ENCODE peak calls at places on chromosomes 5 and 9, in ten cellular contexts. G is IMR-90, N is coronary artery, B is left ventricle myocardium inferior, V is A549, L is tibial nerve, M is HCT116, X is hepatocyte, P is ovary, O is A673. W is an unnamed sample.

GRCh38 chr5:132747064-132747692 is at the start of gene CCNI2:
- DNase-seq in M (no peak), P (no peak), V (peak), L (no peak), B (no peak), X (peak), O (no peak), G (no peak), N (no peak), W (no peak)

GRCh38 chr5:34626036-34626435 is 30.1 kb upstream of the RAI14 start:
- DNase-seq in N (no peak), P (no peak), G (peak), M (no peak), B (no peak), X (no peak), V (peak), L (no peak), O (no peak), W (no peak)

GRCh38 chr5:82174128-82174918 is 103.8 kb downstream of the RPS23 start:
- DNase-seq in B (peak), M (peak), V (peak), O (peak), X (peak), N (no peak), G (peak), P (no peak), L (no peak), W (peak)

GRCh38 chr5:147452137-147452838 is 57.6 kb downstream of the DPYSL3 start:
- DNase-seq in M (no peak), N (no peak), G (no peak), V (no peak), O (no peak), B (no peak), X (no peak), P (no peak), L (no peak), W (no peak)

GRCh38 chr5:57494104-57495098 is 11.8 kb upstream of the ACTBL2 start:
- DNase-seq in V (peak), N (peak), B (peak), P (peak), L (no peak), M (peak), X (peak), O (peak), G (peak), W (peak)

GRCh38 chr9:94144394-94144793 is 60.1 kb downstream of the PTPDC1 start:
- DNase-seq in V (no peak), B (no peak), L (no peak), G (no peak), M (no peak), P (no peak), O (no peak), X (peak), N (no peak), W (no peak)

GRCh38 chr9:36341936-36342577 is 58.0 kb downstream of the RNF38 start:
- DNase-seq in B (no peak), G (no peak), O (no peak), P (no peak), N (no peak), X (no peak), V (no peak), L (no peak), M (no peak), W (no peak)

GRCh38 chr5:156386976-156387375 is 60.0 kb downstream of the SGCD start:
- DNase-seq in G (no peak), L (no peak), V (no peak), P (no peak), N (no peak), O (no peak), X (no peak), M (no peak), B (no peak), W (no peak)

GRCh38 chr9:120708526-120709224 is 5.6 kb downstream of the MEGF9 start:
- DNase-seq in N (no peak), O (no peak), L (no peak), P (no peak), G (peak), M (no peak), V (no peak), X (no peak), B (no peak), W (no peak)

GRCh38 chr5:151040211-151040747 is 19.9 kb downstream of the GPX3 start:
- DNase-seq in P (no peak), L (no peak), O (no peak), N (no peak), M (peak), X (peak), V (peak), G (peak), B (peak), W (peak)

GRCh38 chr5:139177809-139178581 is 20.2 kb downstream of the SIL1 start:
- DNase-seq in O (no peak), B (peak), P (no peak), N (no peak), X (no peak), M (no peak), G (peak), L (no peak), V (no peak), W (no peak)

GRCh38 chr5:138223532-138223931 is 10.4 kb upstream of the CDC23 start:
- DNase-seq in L (no peak), B (no peak), O (no peak), G (no peak), P (no peak), N (no peak), M (no peak), X (no peak), V (no peak), W (no peak)

GRCh38 chr9:14186096-14186495 is 127.8 kb downstream of the NFIB start:
- DNase-seq in G (no peak), X (no peak), O (no peak), L (no peak), V (no peak), N (no peak), B (no peak), P (no peak), M (no peak), W (no peak)

GRCh38 chr9:14185016-14185415 is 128.9 kb downstream of the NFIB start:
- DNase-seq in X (no peak), L (no peak), G (no peak), N (no peak), V (no peak), B (no peak), P (no peak), M (no peak), O (no peak), W (no peak)

GRCh38 chr9:14180942-14181270 is 133.0 kb downstream of the NFIB start:
- DNase-seq in G (no peak), P (no peak), L (no peak), N (no peak), O (no peak), X (no peak), M (no peak), B (no peak), V (no peak), W (no peak)

GRCh38 chr9:14180077-14180941 is 133.6 kb downstream of the NFIB start:
- DNase-seq in G (no peak), P (peak), M (no peak), X (no peak), N (no peak), L (no peak), B (peak), O (no peak), V (no peak), W (no peak)

DNA sequence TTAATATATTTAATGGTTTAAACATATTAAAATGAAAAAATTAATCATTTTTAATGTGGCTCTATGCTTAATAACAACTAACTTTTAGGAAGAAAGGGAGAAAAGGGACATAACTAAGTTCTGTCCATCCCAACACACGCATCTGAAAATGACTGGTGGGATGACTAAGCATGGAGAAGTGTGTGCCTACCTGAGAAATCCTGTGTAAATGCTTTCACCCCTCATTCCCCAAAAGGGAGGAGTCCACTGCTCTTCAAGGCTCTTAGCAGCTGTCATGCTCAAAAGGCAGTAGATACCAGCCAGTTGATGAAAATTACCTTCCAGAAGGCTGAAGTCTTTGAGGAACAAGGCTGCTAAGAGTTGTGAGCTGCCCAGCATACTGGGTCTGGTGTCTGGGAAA is 130.9 kb downstream of the NFIB start:
- DNase-seq in M (no peak), L (no peak), V (no peak), O (no peak), P (no peak), G (no peak), B (no peak), X (no peak), N (no peak), W (no peak)
- H3K27ac ChIP-seq in M (no peak), L (no peak), V (no peak), O (no peak), P (no peak), G (no peak), B (no peak), X (no peak), N (no peak), W (no peak)

GRCh38 chr5:88956416-88956815 is 73.4 kb upstream of the MEF2C start:
- DNase-seq in M (no peak), L (no peak), B (no peak), N (no peak), O (no peak), V (no peak), X (no peak), P (no peak), G (no peak), W (no peak)
- H3K27ac ChIP-seq in M (no peak), L (no peak), B (no peak), N (no peak), O (no peak), V (no peak), X (no peak), P (no peak), G (no peak), W (no peak)

GRCh38 chr9:137410891-137411249 is 12.1 kb downstream of the EXD3 start:
- DNase-seq in X (no peak), N (no peak), M (no peak), O (no peak), B (no peak), L (no peak), P (no peak), G (no peak), V (no peak), W (no peak)
- H3K27ac ChIP-seq in X (no peak), N (peak), M (peak), O (peak), B (peak), L (peak), P (no peak), G (peak), V (peak), W (no peak)

DNA sequence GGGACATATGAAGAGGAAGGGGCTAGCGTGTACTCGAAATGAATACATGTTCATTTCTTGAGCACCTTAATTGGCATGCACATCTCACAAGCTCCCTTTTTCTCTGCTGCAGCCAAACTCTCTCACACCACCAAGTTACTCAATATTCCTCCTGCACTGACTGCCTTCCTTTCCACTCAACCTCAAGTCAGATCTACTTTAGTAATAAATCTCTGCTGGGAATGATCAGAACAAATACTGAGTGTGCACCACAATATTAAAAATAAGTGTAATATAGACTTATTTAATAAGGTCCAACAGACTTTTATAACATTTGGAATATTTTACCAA is 995.8 kb upstream of the WWC1 start:
- DNase-seq in P (no peak), M (no peak), L (no peak), X (no peak), O (no peak), B (no peak), G (no peak), N (no peak), V (no peak), W (no peak)
- H3K27ac ChIP-seq in P (no peak), M (no peak), L (no peak), X (peak), O (peak), B (no peak), G (peak), N (peak), V (peak), W (no peak)

DNA sequence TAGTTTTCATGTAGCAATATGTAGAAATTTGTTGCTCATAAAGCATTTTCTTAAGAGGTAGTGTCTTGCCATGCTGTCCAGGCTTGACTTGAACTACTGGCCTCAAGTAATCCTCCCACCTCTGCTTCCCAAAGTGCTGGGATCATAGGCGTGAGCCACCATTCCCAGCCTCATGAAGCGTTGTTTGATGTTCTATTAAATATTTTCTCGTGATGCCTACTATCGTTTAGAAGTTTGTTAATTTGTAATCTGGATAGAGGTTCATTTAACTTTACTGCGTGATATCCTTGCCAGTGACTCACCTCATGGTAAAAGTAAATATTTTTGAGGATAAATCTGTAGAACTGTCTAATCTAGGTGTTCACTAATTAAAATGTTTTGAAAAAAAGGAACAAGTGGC is 82.6 kb downstream of the VCAN start:
- DNase-seq in L (no peak), M (no peak), X (no peak), O (no peak), P (no peak), N (no peak), V (no peak), B (no peak), G (no peak), W (no peak)
- H3K27ac ChIP-seq in L (no peak), M (no peak), X (peak), O (no peak), P (no peak), N (peak), V (peak), B (peak), G (no peak), W (peak)

DNA sequence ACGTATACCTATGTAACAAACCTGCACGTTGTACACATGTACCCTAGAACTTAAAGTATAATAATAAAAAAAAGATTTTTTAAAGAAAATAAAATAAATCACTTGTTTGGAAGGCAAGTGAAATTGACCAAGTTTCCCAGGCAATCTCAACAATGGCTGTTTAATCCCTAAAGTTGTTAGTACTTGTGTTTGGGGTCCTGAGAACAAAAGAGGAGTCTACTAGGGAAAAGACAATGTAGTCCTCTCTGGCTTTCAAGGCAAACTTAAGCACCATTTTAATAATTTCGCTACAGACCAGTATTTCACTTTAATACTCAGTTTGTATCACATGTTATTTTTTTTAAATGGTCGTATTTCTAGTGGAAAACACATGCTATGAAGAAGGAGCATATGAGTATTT is 14.2 kb downstream of the CEMIP2 start:
- DNase-seq in V (no peak), N (no peak), M (no peak), B (no peak), G (no peak), L (no peak), O (no peak), X (no peak), P (no peak), W (no peak)
- H3K27ac ChIP-seq in V (no peak), N (no peak), M (no peak), B (no peak), G (no peak), L (no peak), O (peak), X (no peak), P (no peak), W (no peak)

GRCh38 chr5:78540335-78541057 is 108.1 kb downstream of the LHFPL2 start:
- DNase-seq in N (no peak), P (no peak), G (no peak), O (no peak), V (no peak), M (no peak), X (no peak), L (no peak), B (no peak), W (peak)
- H3K27ac ChIP-seq in N (peak), P (no peak), G (no peak), O (no peak), V (no peak), M (no peak), X (no peak), L (peak), B (peak), W (peak)

W was measured in tibial artery.